ENCODE peak calls at places on chromosomes 7 and 10, in four cellular contexts. B, T, E and Q are unnamed samples.
A peak's percentile ranks its signal among the peaks of the same experiment; 100 is the strongest.

GRCh38 chr7:130566168-130566897 is 74.4 kb downstream of the MEST start:
- DNase-seq in B (no peak), E (peak; percentile 86), T (no peak), Q (no peak)

GRCh38 chr7:84372712-84373111 is 178.1 kb upstream of the SEMA3A start:
- DNase-seq in E (no peak), B (no peak), T (no peak), Q (no peak)

GRCh38 chr10:130807096-130807495 is 504.4 kb downstream of the TCERG1L start:
- DNase-seq in B (no peak), E (no peak), T (no peak), Q (peak; percentile 16)

GRCh38 chr7:107715531-107715930 is 28.4 kb upstream of the CBLL1 start:
- DNase-seq in T (no peak), B (no peak), E (peak; percentile 12), Q (no peak)

GRCh38 chr10:75744242-75744641 is 312.8 kb downstream of the LRMDA start:
- DNase-seq in T (no peak), E (no peak), B (no peak), Q (no peak)

GRCh38 chr7:45919231-45919825 is 1.7 kb downstream of the IGFBP3 start:
- DNase-seq in T (no peak), B (no peak), E (no peak), Q (no peak)

GRCh38 chr7:13032524-13032923 is 345.1 kb downstream of the ARL4A start:
- DNase-seq in B (peak; percentile 43), T (no peak), E (peak; percentile 14), Q (no peak)

GRCh38 chr7:134834689-134835462 is 55.4 kb downstream of the CALD1 start:
- DNase-seq in E (peak; percentile 79), B (peak; percentile 13), T (no peak), Q (no peak)

DNA sequence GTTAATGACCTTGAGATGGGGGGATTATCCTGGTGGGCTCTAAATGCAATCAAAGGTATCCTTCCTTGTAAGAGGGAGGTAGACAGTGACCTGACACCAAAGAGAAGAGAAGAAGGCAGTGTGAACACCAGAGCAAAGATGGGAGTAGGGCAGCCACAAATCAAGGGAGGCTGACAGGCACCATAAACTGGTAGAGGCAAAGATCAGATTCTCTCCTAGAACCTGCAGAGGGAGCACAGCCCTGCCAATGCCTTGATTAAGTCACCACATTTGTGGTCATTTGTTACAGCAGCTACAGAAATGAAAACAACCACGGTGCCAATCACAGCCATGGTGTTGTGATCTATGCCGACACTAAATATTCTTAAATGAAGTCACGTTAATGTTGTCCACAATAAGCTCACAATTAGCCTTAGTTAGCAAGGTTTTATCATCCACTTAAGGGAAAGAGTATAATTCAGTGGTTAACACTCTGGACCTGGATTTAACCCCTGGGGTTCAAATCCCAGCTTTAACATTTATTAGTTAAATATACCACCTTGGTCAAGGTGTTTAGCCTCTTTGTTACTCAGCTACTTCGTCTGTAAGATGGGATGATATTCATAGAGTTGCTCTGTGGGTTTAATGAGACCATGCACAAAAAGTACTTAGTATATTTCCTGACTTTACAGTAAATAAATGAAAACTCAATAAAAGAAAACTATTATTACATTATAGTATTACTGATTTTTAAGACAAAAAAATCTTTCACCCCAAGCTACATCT is 70.8 kb downstream of the SGMS1 start:
- DNase-seq in B (peak; percentile 30), E (peak; percentile 25), T (no peak), Q (no peak)
- TF ChIP-seq JUN in B (no peak), E (no peak), T (no peak), Q (no peak)

DNA sequence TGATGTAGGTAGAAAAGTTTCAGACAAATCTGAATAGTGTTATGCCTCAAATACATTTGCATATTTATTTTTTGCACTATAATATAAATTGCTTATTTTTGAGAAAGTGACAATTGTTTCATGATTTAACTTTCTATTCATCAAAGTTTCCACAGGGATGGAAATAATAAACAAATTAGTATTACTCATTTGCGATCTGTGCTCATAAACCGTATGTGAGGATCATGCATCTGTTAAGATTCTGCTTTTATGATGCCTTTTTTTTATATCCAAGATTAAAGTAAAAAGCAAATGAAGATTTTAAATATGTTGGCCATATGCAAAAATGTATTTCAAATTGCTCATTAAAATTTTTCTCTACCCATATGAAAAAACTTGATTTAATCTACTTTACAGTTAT is 45.2 kb upstream of the CAV2 start:
- DNase-seq in B (no peak), T (no peak), E (no peak), Q (no peak)
- TF ChIP-seq JUN in B (no peak), T (no peak), E (no peak), Q (no peak)

GRCh38 chr7:112292162-112292561 is 85.7 kb downstream of the ZNF277 start:
- DNase-seq in B (no peak), T (no peak), E (no peak), Q (no peak)
- TF ChIP-seq JUN in B (no peak), T (no peak), E (no peak), Q (no peak)

GRCh38 chr10:20233423-20233822 is 417.2 kb downstream of the PLXDC2 start:
- DNase-seq in E (no peak), B (no peak), T (no peak), Q (no peak)
- TF ChIP-seq JUN in E (no peak), B (no peak), T (no peak), Q (no peak)

GRCh38 chr7:28922618-28923331 is 35.4 kb downstream of the TRIL start:
- DNase-seq in B (peak; percentile 73), T (peak; percentile 76), E (peak; percentile 78), Q (peak; percentile 31)
- TF ChIP-seq JUN in B (no peak), T (no peak), E (no peak), Q (no peak)

GRCh38 chr10:43383204-43383971 is 12.0 kb downstream of the FXYD4 start:
- DNase-seq in E (no peak), T (no peak), B (no peak), Q (no peak)
- TF ChIP-seq JUN in E (no peak), T (no peak), B (no peak), Q (no peak)

DNA sequence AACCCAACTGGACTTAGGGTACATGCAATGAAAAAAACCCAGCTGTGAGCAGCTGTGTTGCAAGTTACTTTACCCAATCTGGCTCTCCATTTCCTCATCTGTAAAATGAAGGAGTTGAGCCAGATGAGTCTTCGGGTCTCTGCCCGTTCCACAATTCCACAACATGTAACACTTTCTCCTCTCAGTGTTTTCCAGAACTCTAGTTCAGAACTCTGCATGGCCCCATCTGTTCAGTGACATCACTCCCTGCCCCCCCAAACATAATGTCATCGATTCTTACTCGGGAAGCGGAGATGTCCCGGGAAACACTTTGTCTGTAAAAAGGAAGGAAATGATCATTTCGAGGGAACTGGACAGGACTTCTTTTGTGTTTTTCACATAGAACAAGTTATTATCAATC is 2.5 kb downstream of the SH3PXD2A start:
- DNase-seq in B (no peak), E (no peak), T (no peak), Q (no peak)
- TF ChIP-seq JUN in B (no peak), E (no peak), T (no peak), Q (no peak)

GRCh38 chr7:143374556-143374955 is 6.6 kb upstream of the ZYX start:
- DNase-seq in E (no peak), B (no peak), T (no peak), Q (no peak)

GRCh38 chr7:143369678-143370651 is 7.5 kb upstream of the FAM131B start:
- DNase-seq in T (peak; percentile 42), E (no peak), B (no peak), Q (peak; percentile 54)

GRCh38 chr7:143375298-143376034 is 5.7 kb upstream of the ZYX start:
- DNase-seq in E (no peak), T (no peak), B (no peak), Q (no peak)

GRCh38 chr7:143373255-143373794 is 7.8 kb upstream of the ZYX start:
- DNase-seq in T (no peak), B (no peak), E (no peak), Q (no peak)

GRCh38 chr7:143372070-143372469 is 9.1 kb upstream of the ZYX start:
- DNase-seq in E (peak; percentile 87), T (no peak), B (no peak), Q (no peak)
- TF ChIP-seq JUN in E (no peak), T (no peak), B (no peak), Q (no peak)